ENCODE peak calls at places on chromosomes 13 and 19, in five cellular contexts. O is neural progenitor cell, W is upper lobe of right lung, F is upper lobe of left lung, L is psoas muscle. N is an unnamed sample.

GRCh38 chr13:41825691-41826090 is 135.2 kb downstream of the VWA8 start:
- DNase-seq in L (no peak), F (no peak), W (no peak), O (no peak), N (no peak)

GRCh38 chr13:90545070-90545840 is 802.2 kb upstream of the MIR17HG start:
- DNase-seq in W (no peak), F (no peak), O (no peak), L (no peak), N (peak; percentile 22)

GRCh38 chr13:36998624-36999041 is 507 bp downstream of the ALG5 start:
- DNase-seq in W (peak; percentile 69), F (peak; percentile 24), L (peak; percentile 57), O (peak; percentile 47), N (peak; percentile 18)

GRCh38 chr19:58562126-58563033 is 4.0 kb upstream of the UBE2M start:
- DNase-seq in W (peak; percentile 78), F (no peak), L (peak; percentile 80), O (peak; percentile 52), N (no peak)

GRCh38 chr13:47661076-47661475 is 340.0 kb downstream of the SUCLA2 start:
- DNase-seq in L (no peak), W (no peak), F (no peak), O (no peak), N (no peak)

GRCh38 chr19:17303940-17304267 is 679 bp upstream of the ABHD8 start:
- DNase-seq in L (no peak), O (no peak), F (peak; percentile 67), W (peak; percentile 76), N (no peak)

GRCh38 chr13:98180092-98180491 is 3.0 kb upstream of the RNF113B start:
- DNase-seq in L (no peak), O (no peak), W (no peak), F (no peak), N (no peak)

GRCh38 chr13:67120872-67121531 is 109.1 kb downstream of the PCDH9 start:
- DNase-seq in W (no peak), F (no peak), L (no peak), O (no peak), N (no peak)

GRCh38 chr19:28746486-28746885 is 466.5 kb downstream of the UQCRFS1 start:
- DNase-seq in O (no peak), L (no peak), W (no peak), F (no peak), N (no peak)

GRCh38 chr13:99275093-99275469 is 16.9 kb upstream of the GPR18 start:
- DNase-seq in W (no peak), F (no peak), O (no peak), L (no peak), N (no peak)

GRCh38 chr13:72805663-72806341 is 23.9 kb downstream of the PIBF1 start:
- DNase-seq in O (no peak), F (no peak), L (no peak), W (no peak), N (no peak)

GRCh38 chr13:20799726-20800416 is 26.1 kb upstream of the EEF1AKMT1 start:
- DNase-seq in W (no peak), O (no peak), L (no peak), F (no peak), N (no peak)

GRCh38 chr19:9406798-9407352 is 28.5 kb downstream of the ZNF266 start:
- DNase-seq in W (peak; percentile 74), F (peak; percentile 33), O (no peak), L (peak; percentile 88), N (peak; percentile 74)

GRCh38 chr13:51346397-51346796 is 6.9 kb downstream of the SERPINE3 start:
- DNase-seq in W (no peak), L (no peak), O (no peak), F (no peak), N (no peak)

GRCh38 chr19:34269081-34269480 is 14.7 kb downstream of the GARRE1 start:
- DNase-seq in W (no peak), F (no peak), L (no peak), O (no peak), N (no peak)

GRCh38 chr19:34273121-34273845 is 18.9 kb downstream of the GARRE1 start:
- DNase-seq in O (no peak), F (no peak), W (no peak), L (no peak), N (no peak)

GRCh38 chr19:34269968-34270621 is 15.7 kb downstream of the GARRE1 start:
- DNase-seq in W (peak; percentile 70), L (peak; percentile 64), O (no peak), F (peak; percentile 68), N (peak; percentile 87)

GRCh38 chr19:34265221-34265650 is 10.9 kb downstream of the GARRE1 start:
- DNase-seq in O (no peak), W (no peak), F (no peak), L (no peak), N (no peak)

GRCh38 chr19:34269489-34269888 is 15.1 kb downstream of the GARRE1 start:
- DNase-seq in L (no peak), F (no peak), W (no peak), O (no peak), N (no peak)
- H3K4me1 ChIP-seq in L (peaks cover 63% of the 10 kb centered on the region), F (peaks cover 45% of the 10 kb centered on the region), W (peaks cover 49% of the 10 kb centered on the region), O (peaks cover 10% of the 10 kb centered on the region), N (peaks cover 16% of the 10 kb centered on the region)

GRCh38 chr19:3366104-3366760 is at the start of gene NFIC:
- DNase-seq in W (peak; percentile 90), F (peak; percentile 71), L (peak; percentile 94), O (peak; percentile 54), N (peak; percentile 91)

GRCh38 chr19:3368441-3368795 is 2.0 kb downstream of the NFIC start:
- DNase-seq in L (peak; percentile 53), O (no peak), F (no peak), W (no peak), N (peak; percentile 38)

GRCh38 chr19:3366761-3367571 is 583 bp downstream of the NFIC start:
- DNase-seq in F (peak; percentile 62), W (peak; percentile 85), L (peak; percentile 84), O (peak; percentile 65), N (peak; percentile 73)

GRCh38 chr19:3368848-3369336 is 2.5 kb downstream of the NFIC start:
- DNase-seq in L (no peak), F (no peak), O (no peak), W (no peak), N (no peak)

GRCh38 chr19:3367572-3368440 is 1.4 kb downstream of the NFIC start:
- DNase-seq in F (peak; percentile 45), L (peak; percentile 59), O (no peak), W (no peak), N (no peak)
- H3K27ac ChIP-seq in F (peak overlapping the region; percentile 100), L (peak overlapping the region; percentile 97), O (no peak overlapping the region), W (peak overlapping the region; percentile 93), N (peak overlapping the region; percentile 97)

GRCh38 chr13:38228322-38228721 is 121.3 kb upstream of the UFM1 start:
- DNase-seq in F (no peak), L (no peak), W (no peak), O (no peak), N (no peak)
- H3K4me1 ChIP-seq in F (no peaks in the 10 kb centered on the region), L (no peaks in the 10 kb centered on the region), W (no peaks in the 10 kb centered on the region), O (no peaks in the 10 kb centered on the region), N (no peaks in the 10 kb centered on the region)

GRCh38 chr19:52640916-52641315 is 2.8 kb upstream of the ZNF83 start:
- DNase-seq in L (no peak), O (peak; percentile 31), F (no peak), W (no peak), N (no peak)

GRCh38 chr19:52637718-52638585 is at the start of gene ZNF83:
- DNase-seq in F (peak; percentile 97), O (peak; percentile 100), W (peak; percentile 98), L (peak; percentile 96), N (peak; percentile 99)

GRCh38 chr19:52635786-52636570 is 2.2 kb downstream of the ZNF83 start:
- DNase-seq in F (no peak), W (no peak), O (no peak), L (no peak), N (no peak)

GRCh38 chr19:52638601-52639000 is 446 bp upstream of the ZNF83 start:
- DNase-seq in F (no peak), W (no peak), O (no peak), L (no peak), N (peak; percentile 34)
- H3K27ac ChIP-seq in F (peak overlapping the region; percentile 92), W (no peak overlapping the region), O (no peak overlapping the region), L (no peak overlapping the region), N (peak overlapping the region; percentile 36)

DNA sequence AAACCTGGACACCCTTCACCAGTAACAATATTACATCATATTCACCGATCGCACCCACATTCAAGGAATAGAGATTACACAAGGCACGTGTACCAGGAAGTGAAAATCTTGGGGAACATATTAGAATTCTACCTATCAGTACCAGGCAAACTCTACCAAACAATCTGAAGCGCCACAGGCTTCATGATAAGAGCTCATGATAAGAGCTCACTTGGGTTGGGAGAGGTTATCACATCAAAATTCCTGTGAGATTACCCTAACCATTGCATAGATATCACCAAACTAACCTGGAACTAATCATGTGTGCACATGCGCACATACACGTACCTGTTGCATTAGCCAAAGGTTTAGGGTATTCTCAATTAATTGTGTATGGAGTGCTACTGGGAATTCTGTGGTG is 1861.3 kb downstream of the PCDH9 start:
- DNase-seq in W (no peak), F (no peak), O (no peak), L (no peak), N (no peak)
- H3K4me1 ChIP-seq in W (no peaks in the 10 kb centered on the region), F (no peaks in the 10 kb centered on the region), O (no peaks in the 10 kb centered on the region), L (no peaks in the 10 kb centered on the region), N (no peaks in the 10 kb centered on the region)

DNA sequence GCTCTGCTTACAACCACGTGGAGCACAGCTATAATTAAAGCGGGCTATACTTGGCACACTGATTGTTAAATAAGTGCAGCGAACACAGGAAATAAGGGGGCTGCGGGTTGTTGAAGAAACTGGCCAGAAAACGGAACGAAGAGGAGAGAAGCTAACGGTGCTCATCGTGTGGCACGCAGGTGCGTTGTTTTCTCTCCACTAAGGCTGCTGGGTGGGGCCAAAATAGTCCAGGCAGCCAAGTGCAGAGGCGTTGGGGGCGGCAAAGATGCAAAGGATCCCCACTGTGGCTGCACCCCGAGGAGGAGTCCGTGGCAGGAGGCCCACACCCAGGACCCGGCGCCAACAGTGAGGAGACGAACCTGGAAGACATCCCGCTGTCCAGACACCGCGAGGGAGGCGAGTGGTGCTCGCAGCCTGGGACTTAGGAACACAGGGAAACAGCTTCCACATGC is 8.1 kb upstream of the ARL11 start:
- DNase-seq in O (no peak), W (no peak), F (no peak), L (no peak), N (no peak)
- H3K27ac ChIP-seq in O (no peak overlapping the region), W (no peak overlapping the region), F (no peak overlapping the region), L (no peak overlapping the region), N (no peak overlapping the region)

GRCh38 chr19:55679343-55680257 is 4.6 kb downstream of the EPN1 start:
- DNase-seq in O (no peak), L (no peak), W (no peak), F (no peak), N (no peak)
- H3K4me1 ChIP-seq in O (peaks cover 10% of the 10 kb centered on the region), L (peaks cover 26% of the 10 kb centered on the region), W (peaks cover 40% of the 10 kb centered on the region), F (peaks cover 37% of the 10 kb centered on the region), N (peaks cover 81% of the 10 kb centered on the region)

GRCh38 chr19:13953021-13953531 is 767 bp downstream of the DCAF15 start:
- DNase-seq in O (peak; percentile 63), L (no peak), F (peak; percentile 34), W (no peak), N (no peak)
- H3K27ac ChIP-seq in O (no peak overlapping the region), L (peak overlapping the region; percentile 85), F (peak overlapping the region; percentile 94), W (peak overlapping the region; percentile 85), N (no peak overlapping the region)